ENCODE peak calls at places on chromosome 9, in ten cellular contexts. One of them, this sample, is unnamed.

GRCh38 chr9:126763130-126763764 is 41.6 kb upstream of the ZBTB43 start:
- DNase-seq in A549: peak
- DNase-seq in HAP-1: no peak
- DNase-seq in stimulated activated naive CD4-positive, alpha-beta T cell: no peak
- DNase-seq in nucleus accumbens: no peak
- DNase-seq in GM13976: no peak
- DNase-seq in Right ventricle myocardium inferior: no peak
- DNase-seq in CD8-positive, alpha-beta T cell: no peak
- DNase-seq in glutamatergic neuron: no peak
- DNase-seq in stimulated activated naive CD8-positive, alpha-beta T cell treated with anti-CD3 and anti-CD28 coated beads, Interleukin-15, Interleukin-2, amounts not matched to agents 100 U/mL and 50 U/mL, for 24 hours: no peak
- DNase-seq in this sample: no peak

GRCh38 chr9:113343732-113344231 is 3.7 kb upstream of the WDR31 start:
- DNase-seq in stimulated activated naive CD8-positive, alpha-beta T cell treated with anti-CD3 and anti-CD28 coated beads, Interleukin-15, Interleukin-2, amounts not matched to agents 100 U/mL and 50 U/mL, for 24 hours: no peak
- DNase-seq in Right ventricle myocardium inferior: peak
- DNase-seq in HAP-1: no peak
- DNase-seq in A549: no peak
- DNase-seq in CD8-positive, alpha-beta T cell: no peak
- DNase-seq in glutamatergic neuron: no peak
- DNase-seq in GM13976: no peak
- DNase-seq in stimulated activated naive CD4-positive, alpha-beta T cell: no peak
- DNase-seq in nucleus accumbens: peak
- DNase-seq in this sample: no peak

GRCh38 chr9:96636368-96636767 is 16.7 kb upstream of the CDC14B start:
- DNase-seq in GM13976: no peak
- DNase-seq in Right ventricle myocardium inferior: no peak
- DNase-seq in A549: no peak
- DNase-seq in stimulated activated naive CD8-positive, alpha-beta T cell treated with anti-CD3 and anti-CD28 coated beads, Interleukin-15, Interleukin-2, amounts not matched to agents 100 U/mL and 50 U/mL, for 24 hours: no peak
- DNase-seq in stimulated activated naive CD4-positive, alpha-beta T cell: no peak
- DNase-seq in glutamatergic neuron: no peak
- DNase-seq in HAP-1: no peak
- DNase-seq in CD8-positive, alpha-beta T cell: no peak
- DNase-seq in nucleus accumbens: no peak
- DNase-seq in this sample: no peak

GRCh38 chr9:38687389-38687842 is 32.5 kb downstream of the FAM240B start:
- DNase-seq in stimulated activated naive CD8-positive, alpha-beta T cell treated with anti-CD3 and anti-CD28 coated beads, Interleukin-15, Interleukin-2, amounts not matched to agents 100 U/mL and 50 U/mL, for 24 hours: peak
- DNase-seq in GM13976: no peak
- DNase-seq in Right ventricle myocardium inferior: peak
- DNase-seq in CD8-positive, alpha-beta T cell: no peak
- DNase-seq in nucleus accumbens: no peak
- DNase-seq in HAP-1: no peak
- DNase-seq in A549: peak
- DNase-seq in stimulated activated naive CD4-positive, alpha-beta T cell: peak
- DNase-seq in glutamatergic neuron: no peak
- DNase-seq in this sample: peak

GRCh38 chr9:81595887-81596558 is 93.3 kb downstream of the TLE1 start:
- DNase-seq in HAP-1: no peak
- DNase-seq in GM13976: no peak
- DNase-seq in glutamatergic neuron: peak
- DNase-seq in stimulated activated naive CD4-positive, alpha-beta T cell: no peak
- DNase-seq in Right ventricle myocardium inferior: no peak
- DNase-seq in nucleus accumbens: no peak
- DNase-seq in CD8-positive, alpha-beta T cell: no peak
- DNase-seq in A549: no peak
- DNase-seq in stimulated activated naive CD8-positive, alpha-beta T cell treated with anti-CD3 and anti-CD28 coated beads, Interleukin-15, Interleukin-2, amounts not matched to agents 100 U/mL and 50 U/mL, for 24 hours: no peak
- DNase-seq in this sample: no peak

GRCh38 chr9:34591091-34591910 is 1.8 kb upstream of the CNTFR start:
- DNase-seq in nucleus accumbens: peak
- DNase-seq in CD8-positive, alpha-beta T cell: peak
- DNase-seq in GM13976: peak
- DNase-seq in glutamatergic neuron: peak
- DNase-seq in HAP-1: peak
- DNase-seq in stimulated activated naive CD8-positive, alpha-beta T cell treated with anti-CD3 and anti-CD28 coated beads, Interleukin-15, Interleukin-2, amounts not matched to agents 100 U/mL and 50 U/mL, for 24 hours: peak
- DNase-seq in stimulated activated naive CD4-positive, alpha-beta T cell: peak
- DNase-seq in Right ventricle myocardium inferior: peak
- DNase-seq in A549: peak
- DNase-seq in this sample: peak

GRCh38 chr9:70222354-70222753 is 36.4 kb upstream of the SMC5 start:
- DNase-seq in nucleus accumbens: no peak
- DNase-seq in Right ventricle myocardium inferior: no peak
- DNase-seq in CD8-positive, alpha-beta T cell: no peak
- DNase-seq in glutamatergic neuron: no peak
- DNase-seq in HAP-1: no peak
- DNase-seq in GM13976: no peak
- DNase-seq in stimulated activated naive CD4-positive, alpha-beta T cell: no peak
- DNase-seq in A549: no peak
- DNase-seq in stimulated activated naive CD8-positive, alpha-beta T cell treated with anti-CD3 and anti-CD28 coated beads, Interleukin-15, Interleukin-2, amounts not matched to agents 100 U/mL and 50 U/mL, for 24 hours: no peak
- DNase-seq in this sample: no peak

GRCh38 chr9:33939924-33940874 is 108.5 kb downstream of the UBAP2 start:
- DNase-seq in Right ventricle myocardium inferior: no peak
- DNase-seq in nucleus accumbens: no peak
- DNase-seq in stimulated activated naive CD4-positive, alpha-beta T cell: no peak
- DNase-seq in HAP-1: peak
- DNase-seq in GM13976: no peak
- DNase-seq in glutamatergic neuron: no peak
- DNase-seq in stimulated activated naive CD8-positive, alpha-beta T cell treated with anti-CD3 and anti-CD28 coated beads, Interleukin-15, Interleukin-2, amounts not matched to agents 100 U/mL and 50 U/mL, for 24 hours: no peak
- DNase-seq in CD8-positive, alpha-beta T cell: no peak
- DNase-seq in A549: no peak
- DNase-seq in this sample: no peak

GRCh38 chr9:78985084-78985738 is 586.6 kb upstream of the TLE4 start:
- DNase-seq in Right ventricle myocardium inferior: no peak
- DNase-seq in GM13976: no peak
- DNase-seq in nucleus accumbens: no peak
- DNase-seq in A549: no peak
- DNase-seq in HAP-1: no peak
- DNase-seq in CD8-positive, alpha-beta T cell: no peak
- DNase-seq in stimulated activated naive CD8-positive, alpha-beta T cell treated with anti-CD3 and anti-CD28 coated beads, Interleukin-15, Interleukin-2, amounts not matched to agents 100 U/mL and 50 U/mL, for 24 hours: no peak
- DNase-seq in stimulated activated naive CD4-positive, alpha-beta T cell: no peak
- DNase-seq in glutamatergic neuron: no peak
- DNase-seq in this sample: no peak

GRCh38 chr9:21883642-21884041 is 81.2 kb downstream of the MTAP start:
- DNase-seq in stimulated activated naive CD8-positive, alpha-beta T cell treated with anti-CD3 and anti-CD28 coated beads, Interleukin-15, Interleukin-2, amounts not matched to agents 100 U/mL and 50 U/mL, for 24 hours: no peak
- DNase-seq in stimulated activated naive CD4-positive, alpha-beta T cell: no peak
- DNase-seq in GM13976: no peak
- DNase-seq in nucleus accumbens: no peak
- DNase-seq in HAP-1: no peak
- DNase-seq in glutamatergic neuron: no peak
- DNase-seq in A549: no peak
- DNase-seq in Right ventricle myocardium inferior: no peak
- DNase-seq in CD8-positive, alpha-beta T cell: no peak
- DNase-seq in this sample: peak

GRCh38 chr9:114313186-114313585 is 9.7 kb upstream of the ORM1 start:
- DNase-seq in Right ventricle myocardium inferior: no peak
- DNase-seq in A549: no peak
- DNase-seq in nucleus accumbens: no peak
- DNase-seq in CD8-positive, alpha-beta T cell: no peak
- DNase-seq in stimulated activated naive CD4-positive, alpha-beta T cell: no peak
- DNase-seq in glutamatergic neuron: no peak
- DNase-seq in stimulated activated naive CD8-positive, alpha-beta T cell treated with anti-CD3 and anti-CD28 coated beads, Interleukin-15, Interleukin-2, amounts not matched to agents 100 U/mL and 50 U/mL, for 24 hours: no peak
- DNase-seq in GM13976: no peak
- DNase-seq in HAP-1: no peak
- DNase-seq in this sample: no peak

GRCh38 chr9:100437860-100438805 is 11.2 kb downstream of the MSANTD3 start:
- DNase-seq in nucleus accumbens: peak
- DNase-seq in stimulated activated naive CD8-positive, alpha-beta T cell treated with anti-CD3 and anti-CD28 coated beads, Interleukin-15, Interleukin-2, amounts not matched to agents 100 U/mL and 50 U/mL, for 24 hours: peak
- DNase-seq in GM13976: peak
- DNase-seq in A549: peak
- DNase-seq in Right ventricle myocardium inferior: no peak
- DNase-seq in HAP-1: peak
- DNase-seq in glutamatergic neuron: peak
- DNase-seq in CD8-positive, alpha-beta T cell: peak
- DNase-seq in stimulated activated naive CD4-positive, alpha-beta T cell: peak
- DNase-seq in this sample: peak

GRCh38 chr9:86098793-86099694 is at the start of gene GOLM1:
- DNase-seq in stimulated activated naive CD8-positive, alpha-beta T cell treated with anti-CD3 and anti-CD28 coated beads, Interleukin-15, Interleukin-2, amounts not matched to agents 100 U/mL and 50 U/mL, for 24 hours: peak
- DNase-seq in stimulated activated naive CD4-positive, alpha-beta T cell: no peak
- DNase-seq in nucleus accumbens: peak
- DNase-seq in glutamatergic neuron: peak
- DNase-seq in Right ventricle myocardium inferior: peak
- DNase-seq in CD8-positive, alpha-beta T cell: no peak
- DNase-seq in GM13976: peak
- DNase-seq in HAP-1: peak
- DNase-seq in A549: peak
- DNase-seq in this sample: peak

GRCh38 chr9:134800791-134801339 is 79.7 kb upstream of the FCN2 start:
- DNase-seq in Right ventricle myocardium inferior: no peak
- DNase-seq in glutamatergic neuron: no peak
- DNase-seq in A549: no peak
- DNase-seq in stimulated activated naive CD4-positive, alpha-beta T cell: no peak
- DNase-seq in GM13976: no peak
- DNase-seq in nucleus accumbens: no peak
- DNase-seq in HAP-1: no peak
- DNase-seq in CD8-positive, alpha-beta T cell: no peak
- DNase-seq in stimulated activated naive CD8-positive, alpha-beta T cell treated with anti-CD3 and anti-CD28 coated beads, Interleukin-15, Interleukin-2, amounts not matched to agents 100 U/mL and 50 U/mL, for 24 hours: no peak
- DNase-seq in this sample: no peak

GRCh38 chr9:68637020-68637419 is 68.0 kb upstream of the PIP5K1B start:
- DNase-seq in CD8-positive, alpha-beta T cell: no peak
- DNase-seq in stimulated activated naive CD4-positive, alpha-beta T cell: no peak
- DNase-seq in nucleus accumbens: no peak
- DNase-seq in GM13976: no peak
- DNase-seq in stimulated activated naive CD8-positive, alpha-beta T cell treated with anti-CD3 and anti-CD28 coated beads, Interleukin-15, Interleukin-2, amounts not matched to agents 100 U/mL and 50 U/mL, for 24 hours: no peak
- DNase-seq in A549: no peak
- DNase-seq in Right ventricle myocardium inferior: no peak
- DNase-seq in HAP-1: no peak
- DNase-seq in glutamatergic neuron: no peak
- DNase-seq in this sample: no peak

GRCh38 chr9:15738011-15738410 is 185.2 kb downstream of the CCDC171 start:
- DNase-seq in HAP-1: peak
- DNase-seq in stimulated activated naive CD8-positive, alpha-beta T cell treated with anti-CD3 and anti-CD28 coated beads, Interleukin-15, Interleukin-2, amounts not matched to agents 100 U/mL and 50 U/mL, for 24 hours: no peak
- DNase-seq in Right ventricle myocardium inferior: no peak
- DNase-seq in stimulated activated naive CD4-positive, alpha-beta T cell: no peak
- DNase-seq in glutamatergic neuron: no peak
- DNase-seq in GM13976: no peak
- DNase-seq in A549: no peak
- DNase-seq in CD8-positive, alpha-beta T cell: no peak
- DNase-seq in nucleus accumbens: no peak
- DNase-seq in this sample: no peak

GRCh38 chr9:93473411-93473810 is 20.0 kb upstream of the FAM120AOS start:
- DNase-seq in GM13976: no peak
- DNase-seq in nucleus accumbens: no peak
- DNase-seq in A549: no peak
- DNase-seq in stimulated activated naive CD4-positive, alpha-beta T cell: no peak
- DNase-seq in glutamatergic neuron: no peak
- DNase-seq in HAP-1: no peak
- DNase-seq in stimulated activated naive CD8-positive, alpha-beta T cell treated with anti-CD3 and anti-CD28 coated beads, Interleukin-15, Interleukin-2, amounts not matched to agents 100 U/mL and 50 U/mL, for 24 hours: no peak
- DNase-seq in CD8-positive, alpha-beta T cell: no peak
- DNase-seq in Right ventricle myocardium inferior: no peak
- DNase-seq in this sample: no peak

GRCh38 chr9:124733964-124734740 is 37.0 kb downstream of the NR6A1 start:
- DNase-seq in GM13976: no peak
- DNase-seq in A549: no peak
- DNase-seq in nucleus accumbens: no peak
- DNase-seq in stimulated activated naive CD8-positive, alpha-beta T cell treated with anti-CD3 and anti-CD28 coated beads, Interleukin-15, Interleukin-2, amounts not matched to agents 100 U/mL and 50 U/mL, for 24 hours: no peak
- DNase-seq in HAP-1: no peak
- DNase-seq in stimulated activated naive CD4-positive, alpha-beta T cell: no peak
- DNase-seq in CD8-positive, alpha-beta T cell: no peak
- DNase-seq in Right ventricle myocardium inferior: no peak
- DNase-seq in glutamatergic neuron: no peak
- DNase-seq in this sample: no peak

GRCh38 chr9:16869140-16869903 is 1.1 kb downstream of the BNC2 start:
- DNase-seq in stimulated activated naive CD4-positive, alpha-beta T cell: no peak
- DNase-seq in glutamatergic neuron: peak
- DNase-seq in stimulated activated naive CD8-positive, alpha-beta T cell treated with anti-CD3 and anti-CD28 coated beads, Interleukin-15, Interleukin-2, amounts not matched to agents 100 U/mL and 50 U/mL, for 24 hours: no peak
- DNase-seq in Right ventricle myocardium inferior: no peak
- DNase-seq in GM13976: no peak
- DNase-seq in nucleus accumbens: no peak
- DNase-seq in A549: no peak
- DNase-seq in HAP-1: peak
- DNase-seq in CD8-positive, alpha-beta T cell: no peak
- DNase-seq in this sample: no peak

GRCh38 chr9:133539434-133539833 is 4.9 kb downstream of the ADAMTSL2 start:
- DNase-seq in stimulated activated naive CD4-positive, alpha-beta T cell: no peak
- DNase-seq in glutamatergic neuron: no peak
- DNase-seq in CD8-positive, alpha-beta T cell: no peak
- DNase-seq in Right ventricle myocardium inferior: peak
- DNase-seq in GM13976: no peak
- DNase-seq in stimulated activated naive CD8-positive, alpha-beta T cell treated with anti-CD3 and anti-CD28 coated beads, Interleukin-15, Interleukin-2, amounts not matched to agents 100 U/mL and 50 U/mL, for 24 hours: no peak
- DNase-seq in A549: no peak
- DNase-seq in nucleus accumbens: peak
- DNase-seq in HAP-1: no peak
- DNase-seq in this sample: no peak

GRCh38 chr9:91714020-91714721 is 235.9 kb downstream of the ROR2 start:
- DNase-seq in stimulated activated naive CD8-positive, alpha-beta T cell treated with anti-CD3 and anti-CD28 coated beads, Interleukin-15, Interleukin-2, amounts not matched to agents 100 U/mL and 50 U/mL, for 24 hours: peak
- DNase-seq in glutamatergic neuron: peak
- DNase-seq in CD8-positive, alpha-beta T cell: no peak
- DNase-seq in A549: no peak
- DNase-seq in stimulated activated naive CD4-positive, alpha-beta T cell: no peak
- DNase-seq in nucleus accumbens: no peak
- DNase-seq in Right ventricle myocardium inferior: no peak
- DNase-seq in HAP-1: peak
- DNase-seq in GM13976: peak
- DNase-seq in this sample: peak

GRCh38 chr9:92480332-92480771 is 2.0 kb downstream of the ASPN start:
- DNase-seq in glutamatergic neuron: no peak
- DNase-seq in stimulated activated naive CD4-positive, alpha-beta T cell: no peak
- DNase-seq in CD8-positive, alpha-beta T cell: no peak
- DNase-seq in GM13976: no peak
- DNase-seq in stimulated activated naive CD8-positive, alpha-beta T cell treated with anti-CD3 and anti-CD28 coated beads, Interleukin-15, Interleukin-2, amounts not matched to agents 100 U/mL and 50 U/mL, for 24 hours: no peak
- DNase-seq in Right ventricle myocardium inferior: no peak
- DNase-seq in nucleus accumbens: no peak
- DNase-seq in A549: no peak
- DNase-seq in HAP-1: no peak
- DNase-seq in this sample: no peak

GRCh38 chr9:77807295-77807694 is 159.2 kb upstream of the GNA14 start:
- DNase-seq in GM13976: no peak
- DNase-seq in nucleus accumbens: no peak
- DNase-seq in A549: peak
- DNase-seq in stimulated activated naive CD8-positive, alpha-beta T cell treated with anti-CD3 and anti-CD28 coated beads, Interleukin-15, Interleukin-2, amounts not matched to agents 100 U/mL and 50 U/mL, for 24 hours: no peak
- DNase-seq in glutamatergic neuron: no peak
- DNase-seq in CD8-positive, alpha-beta T cell: no peak
- DNase-seq in Right ventricle myocardium inferior: no peak
- DNase-seq in stimulated activated naive CD4-positive, alpha-beta T cell: no peak
- DNase-seq in HAP-1: no peak
- DNase-seq in this sample: no peak

GRCh38 chr9:98207606-98208005 is 15.2 kb upstream of the CORO2A start:
- DNase-seq in GM13976: no peak
- DNase-seq in Right ventricle myocardium inferior: no peak
- DNase-seq in HAP-1: no peak
- DNase-seq in CD8-positive, alpha-beta T cell: no peak
- DNase-seq in A549: no peak
- DNase-seq in stimulated activated naive CD8-positive, alpha-beta T cell treated with anti-CD3 and anti-CD28 coated beads, Interleukin-15, Interleukin-2, amounts not matched to agents 100 U/mL and 50 U/mL, for 24 hours: no peak
- DNase-seq in nucleus accumbens: no peak
- DNase-seq in glutamatergic neuron: no peak
- DNase-seq in stimulated activated naive CD4-positive, alpha-beta T cell: no peak
- DNase-seq in this sample: peak